ENCODE peak calls at places on chromosomes 13 and 19, in seven cellular contexts. X, T, R, C, O, S and P are unnamed samples.
A peak's percentile ranks its signal among the peaks of the same experiment; 100 is the strongest.

GRCh38 chr19:10112037-10112751 is 701 bp downstream of the P2RY11 start:
- DNase-seq in X (no peak), T (no peak), R (no peak), C (no peak), O (no peak), S (peak; percentile 79), P (no peak)

GRCh38 chr19:31783592-31783991 is 434.4 kb upstream of the TSHZ3 start:
- DNase-seq in X (no peak), T (no peak), R (no peak), C (no peak), O (no peak), S (no peak), P (no peak)

GRCh38 chr13:110329798-110330461 is 22.8 kb downstream of the COL4A2 start:
- DNase-seq in X (no peak), T (no peak), R (no peak), C (no peak), O (no peak), S (no peak), P (no peak)

GRCh38 chr19:8335343-8336071 is 7.6 kb downstream of the KANK3 start:
- DNase-seq in X (no peak), T (no peak), R (peak; percentile 76), C (peak; percentile 46), O (no peak), S (peak; percentile 69), P (no peak)

GRCh38 chr19:8510589-8511115 is 3.3 kb downstream of the ZNF414 start:
- DNase-seq in X (no peak), T (no peak), R (no peak), C (no peak), O (no peak), S (no peak), P (no peak)

GRCh38 chr19:49119411-49120324 is at the start of gene PPFIA3:
- DNase-seq in X (peak; percentile 50), T (peak; percentile 79), R (peak; percentile 73), C (peak; percentile 65), O (no peak), S (peak; percentile 85), P (no peak)

GRCh38 chr13:112828082-112828699 is 138.4 kb downstream of the ATP11A start:
- DNase-seq in X (no peak), T (no peak), R (peak; percentile 28), C (no peak), O (no peak), S (no peak), P (peak; percentile 76)

GRCh38 chr13:95341441-95341840 is 40.2 kb upstream of the ABCC4 start:
- DNase-seq in X (no peak), T (no peak), R (no peak), C (no peak), O (no peak), S (no peak), P (no peak)

GRCh38 chr13:49954674-49955455 is 18.7 kb upstream of the SPRYD7 start:
- DNase-seq in X (no peak), T (no peak), R (no peak), C (no peak), O (no peak), S (no peak), P (no peak)

GRCh38 chr13:29845440-29846056 is 4.9 kb downstream of the UBL3 start:
- DNase-seq in X (no peak), T (no peak), R (no peak), C (no peak), O (no peak), S (no peak), P (no peak)

GRCh38 chr19:42501733-42502132 is 26.5 kb downstream of the CEACAM1 start:
- DNase-seq in X (no peak), T (no peak), R (no peak), C (no peak), O (no peak), S (no peak), P (no peak)
- TF ChIP-seq CTCF in X (no peak), T (no peak), R (no peak), C (no peak), O (no peak), S (no peak), P (no peak)

DNA sequence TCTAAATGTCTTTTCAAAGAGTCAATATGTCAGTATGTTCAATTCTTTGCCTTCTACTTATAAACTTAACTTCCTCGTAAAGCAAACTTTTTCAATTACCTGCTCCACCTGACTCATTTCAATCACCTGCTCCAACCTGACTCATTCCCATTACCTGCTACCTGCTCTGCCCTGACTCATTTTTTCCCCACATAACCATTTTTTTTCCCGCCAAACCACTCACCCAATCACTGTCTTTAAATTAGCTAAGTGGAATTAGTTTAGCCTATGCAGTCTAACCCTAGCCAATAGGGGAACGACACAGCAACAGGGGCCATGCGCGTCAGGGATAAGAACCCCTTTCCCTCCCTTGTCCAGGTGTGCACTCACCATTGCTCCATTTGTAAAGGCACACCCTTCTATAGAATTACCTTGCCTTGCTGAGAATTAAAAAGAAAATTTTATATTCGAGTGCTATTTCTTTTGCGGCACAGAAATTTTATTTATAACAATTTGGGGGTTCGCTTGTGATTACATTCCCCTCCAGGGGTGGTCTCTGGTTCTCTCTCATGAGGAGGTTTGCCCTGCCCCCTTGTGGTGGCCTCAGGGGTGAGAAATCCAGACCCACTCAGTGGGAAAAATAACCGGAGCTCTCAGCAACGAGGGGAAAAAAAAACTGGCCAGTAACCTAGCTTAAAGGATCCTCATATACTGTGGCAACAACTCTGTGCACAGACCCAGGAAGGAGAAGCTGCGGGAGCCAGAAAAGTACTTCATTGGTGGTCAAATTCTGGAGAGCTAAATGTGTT is 193.1 kb downstream of the ZNF486 start:
- DNase-seq in X (peak; percentile 21), T (peak; percentile 64), R (peak; percentile 85), C (peak; percentile 6), O (no peak), S (no peak), P (no peak)
- TF ChIP-seq CTCF in X (peak; percentile 25), T (peak; percentile 69), R (peak; percentile 76), C (no peak), O (no peak), S (peak; percentile 29), P (no peak)

GRCh38 chr19:13526552-13526951 is 20.3 kb upstream of the CACNA1A start:
- DNase-seq in X (peak; percentile 28), T (no peak), R (peak; percentile 77), C (no peak), O (no peak), S (no peak), P (no peak)
- TF ChIP-seq CTCF in X (peak; percentile 59), T (peak; percentile 50), R (peak; percentile 82), C (peak; percentile 27), O (no peak), S (peak; percentile 12), P (no peak)

GRCh38 chr19:40347476-40348124 is 597 bp downstream of the C19orf47 start:
- DNase-seq in X (no peak), T (no peak), R (no peak), C (no peak), O (no peak), S (no peak), P (no peak)

GRCh38 chr19:40344422-40344821 is 3.8 kb downstream of the C19orf47 start:
- DNase-seq in X (no peak), T (no peak), R (no peak), C (no peak), O (no peak), S (no peak), P (no peak)

GRCh38 chr19:40342644-40343311 is 5.4 kb downstream of the C19orf47 start:
- DNase-seq in X (no peak), T (no peak), R (no peak), C (no peak), O (no peak), S (no peak), P (no peak)

GRCh38 chr19:40348961-40349507 is 539 bp downstream of the PLD3 start:
- DNase-seq in X (no peak), T (no peak), R (peak; percentile 34), C (peak; percentile 26), O (no peak), S (no peak), P (no peak)

GRCh38 chr19:40348125-40348913 is at the start of the genes C19orf47 and PLD3:
- DNase-seq in X (peak; percentile 99), T (peak; percentile 98), R (peak; percentile 99), C (peak; percentile 99), O (peak; percentile 100), S (peak; percentile 100), P (peak; percentile 100)
- TF ChIP-seq CTCF in X (no peak), T (no peak), R (no peak), C (no peak), O (no peak), S (no peak), P (peak; percentile 6)

DNA sequence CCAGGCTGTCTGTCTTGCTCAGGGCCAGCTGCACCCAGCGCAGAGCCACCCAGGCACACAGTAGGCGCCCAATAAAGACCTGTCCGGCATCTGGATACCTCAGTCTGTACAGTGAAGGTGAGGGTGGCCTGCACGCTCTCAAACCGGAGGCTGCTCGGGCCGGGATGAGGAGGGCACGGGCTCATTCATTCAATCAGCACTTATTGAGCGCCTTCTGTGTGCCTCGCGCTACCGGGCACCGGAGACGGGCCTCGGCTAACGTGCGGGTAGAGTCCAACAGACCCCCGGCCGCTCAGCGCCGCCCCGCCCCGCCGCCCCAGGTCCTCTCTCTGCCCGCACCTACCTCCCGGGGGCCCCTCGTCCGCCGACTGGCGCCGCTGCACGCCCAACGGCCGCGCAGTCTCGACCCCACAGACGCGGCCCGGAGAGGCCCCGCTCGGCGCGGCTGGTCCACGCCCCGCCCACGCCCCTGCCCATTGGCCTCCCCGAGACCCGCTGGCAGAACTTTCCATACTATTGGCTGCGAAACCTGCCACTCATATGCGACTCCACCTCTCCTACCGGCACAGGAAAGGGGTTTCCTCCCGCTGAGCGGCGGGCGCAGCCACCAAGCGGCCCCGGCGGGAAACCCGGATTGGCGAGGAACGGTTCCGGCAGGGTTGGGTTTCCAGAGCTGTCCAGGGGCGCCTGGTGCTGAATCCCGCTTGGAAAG is at the start of gene SLC39A3:
- DNase-seq in X (peak; percentile 99), T (peak; percentile 99), R (peak; percentile 98), C (peak; percentile 97), O (peak; percentile 98), S (peak; percentile 97), P (peak; percentile 100)
- TF ChIP-seq CTCF in X (no peak), T (no peak), R (no peak), C (no peak), O (no peak), S (peak; percentile 24), P (no peak)